ENCODE peak calls at places on chromosomes 6 and 20, in five cellular contexts. W, B, M, K and C are unnamed samples.

GRCh38 chr20:39036851-39037250 is 74.7 kb downstream of the DHX35 start:
- DNase-seq in K (no peak), B (no peak), W (peak; percentile 81), M (no peak), C (no peak)

GRCh38 chr6:145707397-145707796 is 27.9 kb downstream of the EPM2A start:
- DNase-seq in W (no peak), B (no peak), K (no peak), M (no peak), C (no peak)

GRCh38 chr6:137926985-137927384 is 59.9 kb downstream of the TNFAIP3 start:
- DNase-seq in B (no peak), W (no peak), K (no peak), M (no peak), C (no peak)

GRCh38 chr20:58233881-58234528 is 5.6 kb upstream of the ANKRD60 start:
- DNase-seq in M (peak; percentile 60), W (no peak), K (no peak), B (peak; percentile 51), C (no peak)

GRCh38 chr6:121093928-121094327 is 240.4 kb downstream of the TBC1D32 start:
- DNase-seq in W (peak; percentile 76), B (no peak), M (no peak), K (no peak), C (no peak)

GRCh38 chr20:41553142-41553879 is 64.9 kb downstream of the CHD6 start:
- DNase-seq in B (no peak), W (no peak), M (no peak), K (no peak), C (no peak)

GRCh38 chr20:7392551-7392950 is 547.7 kb downstream of the HAO1 start:
- DNase-seq in K (no peak), M (no peak), W (no peak), B (no peak), C (no peak)

GRCh38 chr6:107968081-107968480 is 10.1 kb upstream of the SEC63 start:
- DNase-seq in K (no peak), W (no peak), B (no peak), M (no peak), C (no peak)

GRCh38 chr20:16708590-16708989 is 21.2 kb upstream of the SNRPB2 start:
- DNase-seq in B (no peak), M (peak; percentile 36), K (no peak), W (no peak), C (no peak)

GRCh38 chr6:130602151-130602770 is 224.9 kb upstream of the SMLR1 start:
- DNase-seq in M (peak; percentile 95), K (no peak), W (peak; percentile 98), B (no peak), C (no peak)

GRCh38 chr20:22791877-22792525 is 207.6 kb upstream of the FOXA2 start:
- DNase-seq in M (peak; percentile 87), B (no peak), K (no peak), W (no peak), C (no peak)

GRCh38 chr6:138493413-138493812 is 5.9 kb downstream of the NHSL1 start:
- DNase-seq in W (peak; percentile 46), K (peak; percentile 62), B (no peak), M (no peak), C (no peak)

GRCh38 chr6:43278524-43279078 is 19.5 kb upstream of the SLC22A7 start:
- DNase-seq in W (peak; percentile 30), B (no peak), M (peak; percentile 19), K (no peak), C (no peak)

GRCh38 chr20:17542993-17543412 is 11.8 kb upstream of the BFSP1 start:
- DNase-seq in B (no peak), K (no peak), M (no peak), W (peak; percentile 83), C (no peak)

GRCh38 chr6:56807992-56808342 is 146.9 kb upstream of the BEND6 start:
- DNase-seq in B (no peak), W (peak; percentile 81), M (peak; percentile 43), K (no peak), C (no peak)

GRCh38 chr20:1225263-1225728 is 548 bp upstream of the RAD21L1 start:
- DNase-seq in K (no peak), W (no peak), M (peak; percentile 41), B (no peak), C (no peak)

GRCh38 chr6:108850669-108851467 is 2.6 kb downstream of the ARMC2 start:
- DNase-seq in K (peak; percentile 81), M (no peak), W (no peak), B (no peak), C (no peak)

GRCh38 chr6:160141001-160141726 is 19.5 kb downstream of the SLC22A1 start:
- DNase-seq in W (peak; percentile 84), K (no peak), B (peak; percentile 20), M (peak; percentile 71), C (no peak)

DNA sequence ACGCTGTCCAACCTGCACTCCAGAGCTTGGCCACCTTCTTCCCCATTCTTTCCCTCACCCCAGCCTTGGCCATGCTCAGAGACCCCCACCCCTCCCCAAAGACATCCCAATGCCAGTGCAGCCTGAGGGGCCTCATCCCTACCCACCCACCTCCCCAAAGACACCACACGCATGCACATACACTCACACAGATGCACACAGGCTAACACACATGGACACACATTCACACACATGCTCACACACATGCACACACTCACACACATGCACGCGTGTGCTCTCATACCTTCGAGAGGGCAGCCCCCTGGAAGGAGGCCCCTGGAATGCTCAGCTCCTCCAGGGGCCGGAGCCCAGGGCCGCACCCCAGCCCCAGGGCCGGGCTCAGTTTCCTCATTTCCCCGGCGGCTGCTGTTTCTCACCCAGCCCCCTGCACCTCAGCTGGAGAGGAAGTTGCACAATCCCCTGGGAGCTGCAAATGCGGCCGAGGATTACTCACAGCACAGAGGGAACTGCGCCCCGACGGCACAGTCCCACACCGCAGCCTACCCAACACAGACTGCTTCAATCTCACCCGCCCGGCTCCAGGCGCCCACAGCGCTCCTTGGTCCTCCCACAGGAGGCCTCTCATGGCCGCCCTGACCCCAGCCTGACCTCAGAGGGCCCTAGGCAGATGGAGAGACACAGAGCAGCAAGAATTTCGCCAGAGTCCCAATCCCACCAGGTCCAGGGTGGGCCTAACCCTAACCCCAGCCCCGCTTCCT is 12.1 kb downstream of the TFEB start:
- DNase-seq in W (peak; percentile 91), K (peak; percentile 96), B (peak; percentile 63), M (peak; percentile 47), C (peak; percentile 61)
- H3K27ac ChIP-seq in W (peak overlapping the region; percentile 72), K (peak overlapping the region; percentile 86), B (peak overlapping the region; percentile 71), M (no peak overlapping the region), C (peak overlapping the region; percentile 78)

DNA sequence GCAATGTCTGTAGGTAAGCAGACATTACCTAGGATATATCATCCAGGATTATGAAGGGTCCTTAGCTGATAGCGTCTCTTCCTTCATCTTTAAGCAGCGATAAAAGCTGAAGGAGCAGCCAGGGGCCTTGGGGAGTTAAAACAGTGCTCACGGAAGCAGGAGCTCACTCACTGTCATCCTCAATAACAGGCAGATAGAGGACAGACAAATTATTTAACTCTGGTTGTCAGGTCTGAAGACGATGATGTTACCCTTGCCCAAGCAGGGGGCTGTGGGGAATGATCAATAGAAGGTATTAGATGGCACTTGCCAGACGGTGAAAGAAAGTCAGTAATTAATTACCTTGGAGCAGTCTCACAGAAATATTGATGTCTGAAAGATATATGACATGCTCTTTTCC is 12.6 kb upstream of the SPATS1 start:
- DNase-seq in K (no peak), W (no peak), M (no peak), B (no peak), C (no peak)
- H3K27me3 ChIP-seq in K (no peaks in the 10 kb centered on the region), W (peaks cover 64% of the 10 kb centered on the region), M (peaks cover 20% of the 10 kb centered on the region), B (no peaks in the 10 kb centered on the region), C (no peaks in the 10 kb centered on the region)

GRCh38 chr6:31620586-31621319 is at the start of gene PRRC2A:
- DNase-seq in K (peak; percentile 80), M (no peak), B (peak; percentile 98), W (peak; percentile 59), C (no peak)
- H3K36me3 ChIP-seq in K (peaks cover 23% of the 10 kb centered on the region), M (peaks cover 23% of the 10 kb centered on the region), B (peaks cover 5% of the 10 kb centered on the region), W (peaks cover 29% of the 10 kb centered on the region), C (peaks cover 24% of the 10 kb centered on the region)

GRCh38 chr20:19834287-19834686 is 76.2 kb downstream of the RIN2 start:
- DNase-seq in K (no peak), M (no peak), W (no peak), B (no peak), C (no peak)

GRCh38 chr20:19833395-19833794 is 75.3 kb downstream of the RIN2 start:
- DNase-seq in M (no peak), B (no peak), W (no peak), K (no peak), C (no peak)

GRCh38 chr20:19832875-19833274 is 74.8 kb downstream of the RIN2 start:
- DNase-seq in W (no peak), M (no peak), B (no peak), K (no peak), C (no peak)

GRCh38 chr20:19834783-19835182 is 76.7 kb downstream of the RIN2 start:
- DNase-seq in K (no peak), B (no peak), M (no peak), W (no peak), C (no peak)

GRCh38 chr20:19835533-19836222 is 77.6 kb downstream of the RIN2 start:
- DNase-seq in B (no peak), W (no peak), M (no peak), K (no peak), C (no peak)
- H3K27ac ChIP-seq in B (no peak overlapping the region), W (no peak overlapping the region), M (no peak overlapping the region), K (peak overlapping the region; percentile 41), C (no peak overlapping the region)